ENCODE peak calls at places on chromosomes 2 and 18, in seven cellular contexts. Y is tibial nerve, K is astrocyte of the spinal cord, T is PC-3, L is brain microvascular endothelial cell, J is kidney, V is AG10803. X is an unnamed sample.

GRCh38 chr2:115908731-115909130 is 1466.3 kb downstream of the DPP10 start:
- DNase-seq in Y (no peak), K (no peak), T (no peak), L (no peak), J (no peak), V (no peak), X (no peak)

GRCh38 chr2:202161106-202161836 is 77.1 kb downstream of the SUMO1 start:
- DNase-seq in Y (no peak), K (no peak), T (peak), L (no peak), J (no peak), V (peak), X (no peak)

GRCh38 chr2:182672471-182673165 is 43.4 kb upstream of the DNAJC10 start:
- DNase-seq in Y (no peak), K (peak), T (peak), L (peak), J (no peak), V (peak), X (peak)

GRCh38 chr2:126976721-126977328 is 78.1 kb downstream of the TEX51 start:
- DNase-seq in Y (no peak), K (no peak), T (no peak), L (no peak), J (no peak), V (no peak), X (no peak)

GRCh38 chr2:157627594-157628281 is 926 bp downstream of the ACVR1C start:
- DNase-seq in Y (no peak), K (peak), T (peak), L (peak), J (no peak), V (no peak), X (no peak)

GRCh38 chr2:58698610-58699009 is 457.5 kb upstream of the FANCL start:
- DNase-seq in Y (no peak), K (no peak), T (no peak), L (no peak), J (no peak), V (no peak), X (no peak)

GRCh38 chr2:8622924-8623465 is 58.9 kb upstream of the ID2 start:
- DNase-seq in Y (no peak), K (no peak), T (no peak), L (no peak), J (no peak), V (no peak), X (no peak)

GRCh38 chr2:174590928-174591648 is 6.5 kb downstream of the WIPF1 start:
- DNase-seq in Y (no peak), K (no peak), T (peak), L (no peak), J (no peak), V (peak), X (no peak)

GRCh38 chr18:8358066-8358795 is 251.0 kb upstream of the RAB12 start:
- DNase-seq in Y (no peak), K (no peak), T (no peak), L (no peak), J (no peak), V (no peak), X (no peak)

GRCh38 chr18:8882632-8883408 is 177.5 kb downstream of the MTCL1 start:
- DNase-seq in Y (no peak), K (no peak), T (peak), L (no peak), J (no peak), V (no peak), X (no peak)

GRCh38 chr18:27198036-27198435 is 12.9 kb upstream of the CHST9 start:
- DNase-seq in Y (no peak), K (no peak), T (no peak), L (no peak), J (no peak), V (no peak), X (no peak)

GRCh38 chr2:71618327-71619113 is 165.2 kb downstream of the DYSF start:
- DNase-seq in Y (no peak), K (no peak), T (no peak), L (peak), J (no peak), V (no peak), X (no peak)

GRCh38 chr2:10036095-10036879 is 7.1 kb upstream of the KLF11 start:
- DNase-seq in Y (no peak), K (peak), T (peak), L (peak), J (peak), V (peak), X (peak)

GRCh38 chr2:62964050-62964449 is 86.6 kb upstream of the OTX1 start:
- DNase-seq in Y (no peak), K (no peak), T (no peak), L (no peak), J (no peak), V (no peak), X (no peak)

GRCh38 chr18:3281456-3282400 is 19.8 kb downstream of the MYL12B start:
- DNase-seq in Y (no peak), K (peak), T (peak), L (no peak), J (no peak), V (peak), X (no peak)

GRCh38 chr2:200021449-200022114 is 66.2 kb downstream of the MAIP1 start:
- DNase-seq in Y (no peak), K (no peak), T (no peak), L (no peak), J (no peak), V (no peak), X (no peak)

GRCh38 chr2:24515841-24516240 is 24.8 kb downstream of the NCOA1 start:
- DNase-seq in Y (no peak), K (no peak), T (peak), L (no peak), J (no peak), V (no peak), X (no peak)

GRCh38 chr2:57107353-57107752 is 923.6 kb downstream of the CCDC85A start:
- DNase-seq in Y (no peak), K (no peak), T (no peak), L (no peak), J (no peak), V (no peak), X (no peak)

GRCh38 chr2:234528410-234529150 is 31.7 kb upstream of the ARL4C start:
- DNase-seq in Y (no peak), K (no peak), T (peak), L (no peak), J (no peak), V (no peak), X (no peak)

GRCh38 chr2:22487036-22487435 is 897.9 kb upstream of the KLHL29 start:
- DNase-seq in Y (no peak), K (no peak), T (no peak), L (no peak), J (no peak), V (no peak), X (no peak)

GRCh38 chr2:195498176-195498575 is 158.8 kb upstream of the SLC39A10 start:
- DNase-seq in Y (peak), K (no peak), T (peak), L (no peak), J (no peak), V (peak), X (no peak)

GRCh38 chr2:219228745-219229374 is 576 bp downstream of the ATG9A start:
- DNase-seq in Y (no peak), K (no peak), T (no peak), L (no peak), J (peak), V (no peak), X (no peak)

GRCh38 chr2:39405364-39405763 is 31.7 kb downstream of the MAP4K3 start:
- DNase-seq in Y (no peak), K (no peak), T (no peak), L (no peak), J (no peak), V (no peak), X (no peak)

GRCh38 chr2:202249864-202250263 is 11.5 kb upstream of the SUMO1 start:
- DNase-seq in Y (no peak), K (no peak), T (no peak), L (no peak), J (no peak), V (no peak), X (no peak)

GRCh38 chr2:10235909-10236550 is 66.7 kb upstream of the HPCAL1 start:
- DNase-seq in Y (no peak), K (no peak), T (no peak), L (no peak), J (no peak), V (no peak), X (no peak)

GRCh38 chr2:64626963-64627760 is 26.6 kb downstream of the SERTAD2 start:
- DNase-seq in Y (no peak), K (no peak), T (no peak), L (no peak), J (no peak), V (no peak), X (no peak)

GRCh38 chr18:35331367-35332087 is 12.7 kb downstream of the ZNF24 start:
- DNase-seq in Y (no peak), K (no peak), T (no peak), L (no peak), J (no peak), V (no peak), X (no peak)

GRCh38 chr2:9297156-9297555 is 90.5 kb downstream of the ASAP2 start:
- DNase-seq in Y (no peak), K (no peak), T (no peak), L (no peak), J (no peak), V (no peak), X (no peak)

GRCh38 chr2:47282621-47283272 is 120.2 kb upstream of the MSH2 start:
- DNase-seq in Y (no peak), K (no peak), T (no peak), L (no peak), J (no peak), V (no peak), X (no peak)

GRCh38 chr2:170276926-170277571 is 99.1 kb downstream of the MYO3B start:
- DNase-seq in Y (no peak), K (no peak), T (no peak), L (no peak), J (no peak), V (no peak), X (no peak)

DNA sequence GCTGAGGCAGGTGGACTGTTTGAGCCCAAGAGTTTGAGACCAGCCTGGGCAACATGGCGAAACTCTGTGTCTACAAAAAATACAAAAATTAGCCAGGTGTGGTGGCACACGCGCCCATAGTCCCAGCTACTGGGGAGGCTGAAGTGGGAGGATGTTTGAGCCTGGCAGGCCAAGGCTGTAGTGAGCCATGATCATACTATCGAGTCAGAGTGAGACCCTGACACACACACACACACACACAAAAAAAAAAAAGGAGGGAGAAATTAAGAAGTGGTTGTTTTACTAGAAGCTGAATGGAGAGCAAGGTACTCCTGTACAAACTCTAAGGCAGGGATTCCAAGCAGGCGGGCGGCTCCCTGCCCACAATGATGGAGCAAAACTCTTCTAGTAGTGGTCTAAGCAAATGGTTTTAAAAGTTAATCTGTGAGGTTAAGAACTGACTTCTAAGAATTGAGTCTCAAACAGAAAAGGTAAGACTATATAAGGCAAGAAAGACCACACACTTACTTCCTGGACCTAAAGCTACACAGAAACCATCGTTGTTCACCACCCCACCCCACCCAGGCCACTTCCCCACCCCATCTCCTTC is 2.6 kb downstream of the ANKRD44 start:
- DNase-seq in Y (no peak), K (no peak), T (no peak), L (no peak), J (no peak), V (no peak), X (no peak)
- H3K4me3 ChIP-seq in Y (no peak), K (no peak), T (no peak), L (no peak), J (no peak), V (no peak), X (no peak)

DNA sequence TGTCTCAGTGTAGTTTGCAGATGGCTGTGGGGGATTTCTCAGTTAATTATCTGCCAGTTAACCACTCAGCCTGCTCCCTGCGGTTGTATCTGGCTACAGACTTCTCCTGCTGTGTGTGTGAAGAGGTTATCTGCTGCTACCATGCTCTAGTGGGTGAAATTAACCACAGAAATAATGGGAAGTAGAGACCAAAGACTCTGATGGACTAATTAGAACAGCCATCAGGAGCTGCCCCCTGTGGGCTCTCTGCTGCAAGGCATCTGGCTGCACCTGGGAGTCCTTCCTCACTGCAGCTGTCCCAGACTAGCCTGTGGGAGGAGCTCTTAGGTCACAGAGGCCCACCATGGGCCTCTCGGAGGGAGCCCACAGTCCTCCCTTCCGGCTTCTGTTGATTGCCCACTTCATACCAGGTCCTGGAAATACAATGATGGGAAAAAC is 66.6 kb downstream of the CTIF start:
- DNase-seq in Y (no peak), K (peak), T (peak), L (no peak), J (peak), V (no peak), X (no peak)
- TF ChIP-seq CTCF in Y (no peak), K (peak), T (peak), L (peak), J (no peak), V (no peak), X (peak)

GRCh38 chr18:79070486-79070885 is 1.3 kb downstream of the ATP9B start:
- DNase-seq in Y (no peak), K (no peak), T (peak), L (no peak), J (no peak), V (no peak), X (no peak)
- H3K4me3 ChIP-seq in Y (no peak), K (peak), T (peak), L (peak), J (peak), V (peak), X (peak)

DNA sequence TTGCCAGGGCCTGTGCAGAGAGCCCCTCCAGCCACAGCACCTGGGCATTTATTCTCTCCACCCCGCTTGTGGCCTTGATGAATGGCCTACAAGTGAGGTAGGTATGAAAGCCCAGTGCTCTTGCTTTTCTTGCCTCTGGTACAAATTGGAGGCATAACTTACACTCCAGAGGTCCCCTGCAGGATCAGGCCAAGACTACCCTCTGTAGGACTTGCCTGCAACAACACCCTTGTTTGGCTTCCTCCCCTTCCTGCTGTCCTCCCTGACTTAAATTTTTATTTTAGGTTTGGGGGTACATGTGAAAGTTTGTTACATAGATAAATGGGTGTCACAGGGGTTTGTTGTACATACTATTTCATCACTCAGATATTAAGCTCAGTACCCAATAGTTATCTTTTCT is 95.7 kb downstream of the CDC42EP3 start:
- DNase-seq in Y (no peak), K (no peak), T (peak), L (no peak), J (no peak), V (peak), X (no peak)
- TF ChIP-seq CTCF in Y (no peak), K (no peak), T (peak), L (peak), J (no peak), V (peak), X (peak)

GRCh38 chr2:11829324-11829946 is 83.0 kb downstream of the LPIN1 start:
- DNase-seq in Y (peak), K (peak), T (peak), L (peak), J (peak), V (peak), X (no peak)
- H3K4me3 ChIP-seq in Y (no peak), K (peak), T (peak), L (peak), J (peak), V (no peak), X (no peak)

GRCh38 chr2:26727641-26728561 is 35.4 kb downstream of the KCNK3 start:
- DNase-seq in Y (no peak), K (no peak), T (no peak), L (no peak), J (peak), V (peak), X (no peak)
- TF ChIP-seq CTCF in Y (no peak), K (peak), T (no peak), L (peak), J (no peak), V (peak), X (peak)

DNA sequence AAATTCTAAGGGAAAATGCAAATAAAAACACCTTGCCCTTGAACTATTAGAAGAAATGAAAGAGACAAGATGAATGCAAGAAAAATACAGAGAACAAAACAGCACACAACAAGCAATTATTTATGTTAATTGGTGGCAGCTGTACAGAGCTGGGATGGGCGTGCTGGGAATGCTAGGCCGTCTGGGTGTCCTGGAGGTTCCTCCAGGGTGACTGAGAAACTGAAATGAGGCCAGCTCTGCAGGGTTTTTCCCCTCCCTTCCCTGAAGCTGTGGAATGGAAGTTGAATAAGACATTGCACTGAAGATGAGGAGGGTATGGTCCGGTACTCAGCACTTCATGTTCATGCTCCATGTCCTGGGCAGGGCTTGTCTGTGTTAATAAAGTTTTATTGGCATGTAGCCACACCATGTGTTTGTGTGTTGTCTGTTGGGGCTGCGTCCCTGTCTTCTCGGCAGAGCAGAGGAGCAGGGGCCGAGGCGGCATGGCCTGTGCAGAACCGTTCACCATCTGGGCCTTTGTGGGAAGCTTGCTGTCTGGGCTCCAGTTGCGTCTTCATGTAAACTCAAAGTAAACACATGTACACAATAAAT is 153.9 kb downstream of the LDLRAD4 start:
- DNase-seq in Y (no peak), K (no peak), T (no peak), L (no peak), J (no peak), V (peak), X (no peak)
- H3K4me3 ChIP-seq in Y (no peak), K (no peak), T (no peak), L (no peak), J (no peak), V (no peak), X (no peak)

DNA sequence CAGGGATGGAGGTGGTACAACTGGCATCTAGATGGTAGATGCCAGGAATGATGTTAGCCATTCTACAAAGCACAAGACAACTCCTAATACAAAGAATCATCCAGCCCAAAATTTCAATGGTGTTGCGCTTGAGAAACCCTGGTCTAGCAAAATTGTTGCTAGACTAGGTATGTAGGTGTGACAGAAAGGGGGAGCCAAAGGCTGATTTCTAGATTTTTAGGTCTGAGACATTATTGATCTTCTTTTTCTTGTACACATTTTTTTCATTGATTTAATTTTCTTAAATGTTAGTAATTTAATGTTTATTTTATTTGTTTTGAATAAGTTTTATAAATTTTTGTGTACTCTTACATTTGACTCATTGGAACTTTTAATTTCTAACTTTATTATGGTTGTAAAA is 216.4 kb downstream of the FSIP2 start:
- DNase-seq in Y (no peak), K (no peak), T (no peak), L (no peak), J (no peak), V (no peak), X (no peak)
- TF ChIP-seq CTCF in Y (no peak), K (no peak), T (peak), L (no peak), J (no peak), V (no peak), X (no peak)

GRCh38 chr2:69784228-69784627 is 42.3 kb downstream of the ANXA4 start:
- DNase-seq in Y (no peak), K (no peak), T (no peak), L (no peak), J (no peak), V (no peak), X (no peak)

GRCh38 chr2:69785358-69785757 is 43.4 kb downstream of the ANXA4 start:
- DNase-seq in Y (no peak), K (no peak), T (no peak), L (no peak), J (no peak), V (no peak), X (no peak)

GRCh38 chr2:69789762-69790600 is 39.5 kb upstream of the GMCL1 start:
- DNase-seq in Y (no peak), K (peak), T (no peak), L (peak), J (no peak), V (peak), X (no peak)

GRCh38 chr2:69789129-69789528 is 40.3 kb upstream of the GMCL1 start:
- DNase-seq in Y (no peak), K (peak), T (no peak), L (peak), J (no peak), V (peak), X (peak)

DNA sequence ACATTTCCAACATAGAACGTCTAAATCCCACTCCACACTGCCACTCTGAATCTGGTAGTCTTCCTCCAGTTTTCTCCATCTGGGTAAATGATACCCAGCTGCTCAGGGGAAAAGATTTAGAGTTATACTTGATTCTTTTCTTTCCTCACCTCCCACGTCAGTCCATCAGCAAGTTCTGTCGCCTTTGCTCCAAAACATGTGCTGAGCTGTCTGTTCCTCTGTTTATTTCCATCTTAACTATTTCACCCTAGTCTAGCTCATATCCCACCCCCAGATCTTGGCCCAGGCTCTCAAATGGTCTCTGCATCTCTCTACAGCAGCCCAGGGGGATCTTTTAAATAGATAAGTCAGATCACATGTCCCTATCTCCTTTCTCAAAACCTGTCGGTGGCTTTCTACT is 43.4 kb upstream of the GMCL1 start:
- DNase-seq in Y (no peak), K (no peak), T (no peak), L (no peak), J (no peak), V (no peak), X (no peak)
- H3K4me3 ChIP-seq in Y (no peak), K (no peak), T (no peak), L (no peak), J (no peak), V (no peak), X (no peak)